ENCODE peak calls at places on chromosome 15, in seven cellular contexts. L is cardiac muscle cell; O is upper lobe of right lung; W is Caco-2; I is heart left ventricle; G is IMR-90; Y is CD4-positive, CD25-positive, alpha-beta regulatory T cell. T is an unnamed sample.

GRCh38 chr15:95624616-95625361 is 705.7 kb upstream of the NR2F2 start:
- DNase-seq in I (no peak), L (no peak), W (no peak), Y (no peak), G (no peak), O (no peak), T (peak; percentile 15)

GRCh38 chr15:77698481-77698880 is 65.8 kb upstream of the LINGO1 start:
- DNase-seq in W (no peak), O (no peak), G (no peak), Y (no peak), L (no peak), I (no peak), T (no peak)

GRCh38 chr15:77846360-77846759 is 213.6 kb upstream of the LINGO1 start:
- DNase-seq in G (no peak), W (no peak), L (no peak), O (no peak), Y (no peak), I (no peak), T (no peak)

GRCh38 chr15:40787991-40788390 is 18.2 kb downstream of the C15orf62 start:
- DNase-seq in Y (no peak), O (no peak), I (no peak), W (no peak), G (no peak), L (no peak), T (no peak)

GRCh38 chr15:39623550-39623931 is 42.7 kb downstream of the THBS1 start:
- DNase-seq in Y (peak; percentile 87), O (no peak), I (no peak), G (no peak), L (no peak), W (no peak), T (no peak)

GRCh38 chr15:83926116-83926515 is 272.2 kb downstream of the ADAMTSL3 start:
- DNase-seq in I (no peak), W (no peak), L (no peak), G (peak; percentile 7), O (no peak), Y (no peak), T (peak; percentile 49)

GRCh38 chr15:100339999-100340398 is 1.8 kb downstream of the ADAMTS17 start:
- DNase-seq in G (no peak), W (no peak), L (no peak), Y (no peak), I (no peak), O (no peak), T (no peak)

GRCh38 chr15:67307156-67307555 is 52.6 kb downstream of the IQCH start:
- DNase-seq in I (no peak), Y (peak; percentile 32), G (peak; percentile 63), L (no peak), W (no peak), O (no peak), T (peak; percentile 25)

GRCh38 chr15:48645558-48646330 is at the start of gene FBN1:
- DNase-seq in W (no peak), O (peak; percentile 66), G (peak; percentile 90), Y (peak; percentile 15), I (peak; percentile 77), L (peak; percentile 70), T (peak; percentile 90)

GRCh38 chr15:62482715-62483429 is 317.8 kb upstream of the C2CD4B start:
- DNase-seq in Y (peak; percentile 7), I (no peak), O (no peak), W (peak; percentile 45), G (peak; percentile 65), L (peak; percentile 76), T (no peak)

GRCh38 chr15:50066693-50067092 is 52.3 kb downstream of the ATP8B4 start:
- DNase-seq in W (no peak), G (no peak), Y (no peak), I (no peak), O (no peak), L (no peak), T (no peak)

GRCh38 chr15:77030928-77031375 is 36.0 kb downstream of the PSTPIP1 start:
- DNase-seq in G (no peak), O (peak; percentile 65), Y (no peak), L (no peak), W (peak; percentile 26), I (peak; percentile 42), T (no peak)

GRCh38 chr15:65318870-65319356 is 14.4 kb downstream of the RNU5B-1 start:
- DNase-seq in Y (peak; percentile 74), L (peak; percentile 87), O (peak; percentile 81), I (peak; percentile 83), G (peak; percentile 70), W (peak; percentile 78), T (peak; percentile 79)

GRCh38 chr15:26838742-26839460 is 28.0 kb upstream of the GABRA5 start:
- DNase-seq in I (no peak), Y (no peak), O (no peak), L (peak; percentile 33), G (no peak), W (no peak), T (no peak)

GRCh38 chr15:75723171-75723846 is 10.7 kb upstream of the CSPG4 start:
- DNase-seq in I (no peak), L (no peak), O (no peak), Y (no peak), W (no peak), G (no peak), T (no peak)

GRCh38 chr15:38254065-38254883 is 1.6 kb downstream of the SPRED1 start:
- DNase-seq in W (peak; percentile 60), I (no peak), O (no peak), Y (peak; percentile 72), L (peak; percentile 67), G (peak; percentile 68), T (peak; percentile 67)
- H3K4me3 ChIP-seq in W (peak overlapping the region; percentile 71), I (peak overlapping the region; percentile 88), O (peak overlapping the region; percentile 80), Y (peak overlapping the region; percentile 33), L (peak overlapping the region; percentile 92), G (peak overlapping the region; percentile 95), T (peak overlapping the region; percentile 85)

GRCh38 chr15:94582368-94582767 is 351.0 kb downstream of the MCTP2 start:
- DNase-seq in I (no peak), W (peak; percentile 41), L (peak; percentile 67), G (no peak), O (no peak), Y (peak; percentile 23), T (no peak)
- H3K4me3 ChIP-seq in I (no peak overlapping the region), W (no peak overlapping the region), L (no peak overlapping the region), G (no peak overlapping the region), O (no peak overlapping the region), Y (no peak overlapping the region), T (no peak overlapping the region)

DNA sequence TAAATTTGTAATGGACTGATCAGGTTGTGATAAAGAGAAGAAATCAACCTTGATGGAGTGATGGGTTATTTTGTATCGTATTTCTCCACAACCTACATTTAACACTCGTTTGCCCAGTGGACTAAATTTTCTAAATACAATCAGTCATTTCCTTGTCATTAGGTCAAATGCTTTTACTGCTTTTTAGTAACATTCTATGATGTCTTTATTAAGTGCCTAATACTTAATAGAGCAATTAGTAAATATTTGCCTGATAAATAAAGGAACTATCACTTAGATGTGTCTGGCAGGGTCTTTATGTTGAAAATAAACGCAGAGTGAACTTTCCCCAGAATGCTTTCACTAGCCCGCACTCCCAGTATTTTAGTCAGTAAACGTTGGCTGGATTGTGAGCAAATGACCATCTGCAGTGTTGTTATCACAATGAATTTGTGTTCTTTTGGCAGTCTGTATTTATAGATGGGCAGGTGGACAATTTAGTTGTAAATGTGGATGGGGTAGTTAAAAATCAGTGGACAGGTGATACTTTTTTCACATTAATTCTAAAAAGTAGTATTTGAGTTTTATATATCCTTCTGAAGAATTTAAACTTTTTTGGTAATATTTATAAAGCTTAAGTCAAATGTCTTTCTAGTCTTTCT is 4.8 kb downstream of the USP3 start:
- DNase-seq in L (no peak), G (no peak), O (no peak), W (no peak), Y (no peak), I (no peak), T (no peak)
- H3K4me3 ChIP-seq in L (no peak overlapping the region), G (no peak overlapping the region), O (no peak overlapping the region), W (no peak overlapping the region), Y (peak overlapping the region; percentile 96), I (no peak overlapping the region), T (no peak overlapping the region)

GRCh38 chr15:43279496-43279895 is 12.8 kb upstream of the TGM5 start:
- DNase-seq in W (no peak), Y (no peak), O (no peak), G (no peak), L (no peak), I (no peak), T (no peak)
- H3K4me3 ChIP-seq in W (no peak overlapping the region), Y (no peak overlapping the region), O (no peak overlapping the region), G (no peak overlapping the region), L (no peak overlapping the region), I (no peak overlapping the region), T (no peak overlapping the region)

T was measured in fibroblast of mammary gland.